ENCODE peak calls at places on chromosomes 13 and 19, in ten cellular contexts. G is cardiac fibroblast; C is activated gamma-delta T cell treated with Interleukin-2 at 50 U/mL for 16 hours; H is smooth muscle cell of the brain vasculature; N is dermis blood vessel endothelial cell; F is WTC11; E is retina; D is activated naive CD8-positive, alpha-beta T cell treated with anti-CD3 and anti-CD28 coated beads, Interleukin-2, amount 50 U/mL, for 24 hours; Y is stimulated activated CD8-positive, alpha-beta memory T cell treated with anti-CD3 and anti-CD28 coated beads, Interleukin-4, amount 100 ng/mL, for 1 hour; B is GM04504. O is an unnamed sample.

GRCh38 chr13:99386495-99386894 is 79.3 kb upstream of the GPR183 start:
- DNase-seq in H (no peak), D (peak), N (no peak), Y (no peak), F (no peak), E (no peak), B (no peak), C (no peak), G (no peak), O (no peak)

GRCh38 chr13:98766120-98766519 is 13.6 kb upstream of the SLC15A1 start:
- DNase-seq in E (no peak), N (no peak), B (no peak), G (no peak), F (no peak), C (no peak), Y (no peak), D (no peak), H (no peak), O (no peak)

GRCh38 chr13:108681986-108682562 is 52.7 kb downstream of the MYO16 start:
- DNase-seq in D (no peak), C (no peak), N (no peak), G (no peak), E (no peak), B (no peak), Y (no peak), H (no peak), F (no peak), O (no peak)

GRCh38 chr13:71625694-71626093 is 241.3 kb downstream of the DACH1 start:
- DNase-seq in G (peak), H (no peak), D (no peak), C (no peak), N (peak), Y (no peak), F (no peak), B (peak), E (no peak), O (no peak)

GRCh38 chr13:70792121-70792520 is 683.9 kb upstream of the KLHL1 start:
- DNase-seq in G (no peak), E (no peak), H (no peak), Y (no peak), B (no peak), F (no peak), D (no peak), N (no peak), C (no peak), O (peak)

GRCh38 chr19:51366999-51367564 is 894 bp upstream of the ETFB start:
- DNase-seq in H (no peak), E (no peak), D (no peak), C (peak), N (no peak), G (no peak), F (peak), Y (peak), B (no peak), O (no peak)

GRCh38 chr13:79775830-79776229 is 294.9 kb downstream of the NDFIP2 start:
- DNase-seq in D (no peak), H (peak), Y (no peak), C (no peak), N (peak), E (peak), F (peak), B (peak), G (peak), O (peak)

GRCh38 chr13:40445557-40445990 is 220.9 kb downstream of the FOXO1 start:
- DNase-seq in F (no peak), D (peak), E (no peak), N (peak), G (peak), C (no peak), Y (no peak), B (no peak), H (no peak), O (peak)

GRCh38 chr13:20118268-20119140 is 42.3 kb downstream of the GJA3 start:
- DNase-seq in N (peak), C (peak), F (peak), E (peak), G (peak), D (no peak), Y (no peak), B (no peak), H (no peak), O (peak)

GRCh38 chr19:940591-941291 is 14.9 kb downstream of the ARID3A start:
- DNase-seq in D (peak), E (no peak), N (peak), C (peak), Y (no peak), F (no peak), G (peak), B (no peak), H (no peak), O (no peak)

GRCh38 chr19:48255376-48256303 is at the start of gene CARD8:
- DNase-seq in F (peak), Y (peak), E (peak), N (peak), B (peak), G (peak), D (peak), H (peak), C (peak), O (peak)

GRCh38 chr13:111006508-111007031 is 91.7 kb upstream of the ANKRD10 start:
- DNase-seq in G (peak), D (no peak), F (no peak), H (peak), N (peak), Y (no peak), B (peak), E (peak), C (no peak), O (peak)

GRCh38 chr13:31105856-31106255 is 55.8 kb downstream of the HSPH1 start:
- DNase-seq in D (no peak), H (no peak), C (no peak), E (no peak), F (no peak), N (no peak), B (no peak), Y (no peak), G (no peak), O (no peak)

GRCh38 chr13:79119578-79120107 is 286.4 kb downstream of the RBM26 start:
- DNase-seq in F (no peak), H (no peak), D (no peak), C (no peak), N (no peak), G (no peak), B (no peak), E (no peak), Y (no peak), O (no peak)

GRCh38 chr19:1466461-1467227 is 12.4 kb downstream of the C19orf25 start:
- DNase-seq in B (no peak), E (peak), G (no peak), F (peak), Y (no peak), C (no peak), D (no peak), N (no peak), H (no peak), O (no peak)